ENCODE peak calls at places on chromosome 3, in six cellular contexts. T, Y, Q, P, W and H are unnamed samples.
A peak's percentile ranks its signal among the peaks of the same experiment; 100 is the strongest.

GRCh38 chr3:9110316-9110715 is 139.1 kb downstream of the SRGAP3 start:
- DNase-seq in T (no peak), Y (no peak), Q (no peak), P (no peak), W (no peak), H (no peak)

GRCh38 chr3:71247221-71247947 is 336.1 kb downstream of the FOXP1 start:
- DNase-seq in T (no peak), Y (no peak), Q (peak; percentile 25), P (peak; percentile 53), W (peak; percentile 49), H (no peak)

GRCh38 chr3:50272911-50273688 is 4.2 kb downstream of the SEMA3B start:
- DNase-seq in T (peak; percentile 93), Y (peak; percentile 78), Q (peak; percentile 82), P (peak; percentile 89), W (peak; percentile 77), H (peak; percentile 94)

GRCh38 chr3:149848238-149848637 is 35.2 kb downstream of the RNF13 start:
- DNase-seq in T (no peak), Y (no peak), Q (peak; percentile 33), P (no peak), W (no peak), H (no peak)

GRCh38 chr3:77038928-77039605 is 832 bp upstream of the ROBO2 start:
- DNase-seq in T (no peak), Y (no peak), Q (no peak), P (no peak), W (no peak), H (peak; percentile 48)

GRCh38 chr3:119580148-119580760 is 962 bp downstream of the ADPRH start:
- DNase-seq in T (no peak), Y (peak; percentile 16), Q (peak; percentile 71), P (no peak), W (peak; percentile 15), H (peak; percentile 77)

GRCh38 chr3:149593416-149594160 is 64.2 kb downstream of the WWTR1 start:
- DNase-seq in T (no peak), Y (no peak), Q (no peak), P (no peak), W (no peak), H (no peak)

GRCh38 chr3:134029734-134030381 is at the start of gene SLCO2A1:
- DNase-seq in T (peak; percentile 39), Y (peak; percentile 70), Q (peak; percentile 51), P (peak; percentile 38), W (peak; percentile 12), H (no peak)

GRCh38 chr3:66413151-66413751 is 87.6 kb downstream of the LRIG1 start:
- DNase-seq in T (peak; percentile 17), Y (no peak), Q (no peak), P (no peak), W (no peak), H (no peak)

GRCh38 chr3:86988235-86988634 is 2.7 kb downstream of the VGLL3 start:
- DNase-seq in T (no peak), Y (no peak), Q (no peak), P (no peak), W (no peak), H (no peak)

GRCh38 chr3:137770066-137770805 is 6.1 kb downstream of the SOX14 start:
- DNase-seq in T (no peak), Y (no peak), Q (no peak), P (no peak), W (no peak), H (no peak)

GRCh38 chr3:78868570-78868969 is 899.2 kb downstream of the ROBO1 start:
- DNase-seq in T (no peak), Y (no peak), Q (no peak), P (no peak), W (no peak), H (no peak)

GRCh38 chr3:65669163-65669875 is 369.4 kb downstream of the MAGI1 start:
- DNase-seq in T (no peak), Y (no peak), Q (no peak), P (peak; percentile 17), W (no peak), H (no peak)

GRCh38 chr3:14808502-14809266 is 10.1 kb upstream of the FGD5 start:
- DNase-seq in T (no peak), Y (no peak), Q (no peak), P (no peak), W (no peak), H (no peak)

GRCh38 chr3:32421991-32422859 is 30.6 kb downstream of the CMTM7 start:
- DNase-seq in T (peak; percentile 97), Y (peak; percentile 96), Q (peak; percentile 70), P (peak; percentile 98), W (peak; percentile 10), H (peak; percentile 82)

GRCh38 chr3:133570937-133571320 is 2.6 kb upstream of the CDV3 start:
- DNase-seq in T (no peak), Y (no peak), Q (no peak), P (no peak), W (no peak), H (no peak)

GRCh38 chr3:168116279-168116678 is 20.6 kb upstream of the GOLIM4 start:
- DNase-seq in T (peak; percentile 39), Y (no peak), Q (no peak), P (peak; percentile 26), W (no peak), H (no peak)

GRCh38 chr3:111590096-111590491 is 5.1 kb downstream of the ZBED2 start:
- DNase-seq in T (no peak), Y (no peak), Q (no peak), P (no peak), W (no peak), H (no peak)

GRCh38 chr3:53242155-53242554 is 13.7 kb downstream of the TKT start:
- DNase-seq in T (no peak), Y (no peak), Q (no peak), P (peak; percentile 79), W (no peak), H (no peak)

GRCh38 chr3:64272842-64273241 is 47.6 kb upstream of the PRICKLE2 start:
- DNase-seq in T (no peak), Y (no peak), Q (no peak), P (no peak), W (no peak), H (no peak)

GRCh38 chr3:178777718-178778411 is 241.6 kb downstream of the KCNMB2 start:
- DNase-seq in T (no peak), Y (no peak), Q (no peak), P (no peak), W (no peak), H (no peak)

GRCh38 chr3:16026753-16027152 is 147.7 kb upstream of the GALNT15 start:
- DNase-seq in T (no peak), Y (no peak), Q (no peak), P (no peak), W (no peak), H (no peak)

GRCh38 chr3:12193485-12194165 is 34.9 kb upstream of the TIMP4 start:
- DNase-seq in T (peak; percentile 44), Y (no peak), Q (peak; percentile 92), P (no peak), W (peak; percentile 77), H (no peak)

GRCh38 chr3:114336122-114336697 is 42.4 kb downstream of the TIGIT start:
- DNase-seq in T (no peak), Y (no peak), Q (no peak), P (no peak), W (no peak), H (no peak)

GRCh38 chr3:141367038-141367730 is 1.1 kb upstream of the ZBTB38 start:
- DNase-seq in T (no peak), Y (no peak), Q (no peak), P (no peak), W (no peak), H (no peak)

GRCh38 chr3:186057594-186057993 is 51.3 kb downstream of the ETV5 start:
- DNase-seq in T (no peak), Y (no peak), Q (peak; percentile 34), P (no peak), W (no peak), H (no peak)

GRCh38 chr3:106114220-106114619 is 245.4 kb upstream of the CBLB start:
- DNase-seq in T (no peak), Y (no peak), Q (no peak), P (no peak), W (no peak), H (no peak)

GRCh38 chr3:69392415-69392814 is 6.5 kb upstream of the FRMD4B start:
- DNase-seq in T (no peak), Y (no peak), Q (no peak), P (no peak), W (no peak), H (no peak)
- TF ChIP-seq POLR2A in T (no peak), Y (no peak), Q (no peak), P (no peak), W (no peak), H (no peak)

DNA sequence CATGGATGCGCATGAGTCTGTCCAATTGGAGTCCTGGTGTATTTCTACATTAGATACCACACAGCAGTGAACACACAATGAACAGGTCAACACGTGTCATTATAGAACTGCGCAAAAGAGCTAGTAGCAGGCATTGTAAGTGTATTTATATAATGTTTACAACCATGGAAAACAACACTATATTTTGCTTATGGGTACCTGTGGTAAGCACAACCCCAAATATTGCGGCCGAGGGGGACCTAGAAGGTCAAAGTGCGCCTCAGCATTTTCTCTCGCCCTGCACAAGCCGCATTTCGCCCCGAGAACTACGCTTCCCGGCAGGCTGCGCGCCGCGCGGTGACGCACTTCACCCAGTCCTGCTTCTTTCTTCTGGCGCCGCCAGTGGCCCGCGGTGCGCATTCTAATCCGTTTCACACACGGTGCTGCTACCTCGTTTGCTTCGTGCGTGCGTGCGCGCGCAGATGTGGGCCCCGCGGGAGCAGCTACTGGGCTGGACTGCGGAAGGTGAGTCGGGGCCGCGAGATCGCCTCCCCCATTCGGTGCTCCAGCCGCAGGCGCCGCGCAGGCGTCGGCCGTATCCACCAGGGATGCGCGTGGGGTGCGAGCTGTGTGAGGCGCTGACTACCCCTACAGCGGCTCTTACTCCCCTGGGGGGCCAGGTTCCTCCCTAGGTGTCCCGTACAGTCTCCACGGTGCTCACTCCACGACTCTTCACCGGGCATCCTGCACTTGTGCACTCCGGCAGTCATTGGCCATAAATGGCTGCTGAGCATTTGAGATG is at the start of gene ZNF589:
- DNase-seq in T (peak; percentile 97), Y (peak; percentile 94), Q (peak; percentile 94), P (peak; percentile 97), W (peak; percentile 90), H (peak; percentile 91)
- TF ChIP-seq POLR2A in T (no peak), Y (peak; percentile 85), Q (peak; percentile 73), P (peak; percentile 91), W (peak; percentile 90), H (peak; percentile 85)

DNA sequence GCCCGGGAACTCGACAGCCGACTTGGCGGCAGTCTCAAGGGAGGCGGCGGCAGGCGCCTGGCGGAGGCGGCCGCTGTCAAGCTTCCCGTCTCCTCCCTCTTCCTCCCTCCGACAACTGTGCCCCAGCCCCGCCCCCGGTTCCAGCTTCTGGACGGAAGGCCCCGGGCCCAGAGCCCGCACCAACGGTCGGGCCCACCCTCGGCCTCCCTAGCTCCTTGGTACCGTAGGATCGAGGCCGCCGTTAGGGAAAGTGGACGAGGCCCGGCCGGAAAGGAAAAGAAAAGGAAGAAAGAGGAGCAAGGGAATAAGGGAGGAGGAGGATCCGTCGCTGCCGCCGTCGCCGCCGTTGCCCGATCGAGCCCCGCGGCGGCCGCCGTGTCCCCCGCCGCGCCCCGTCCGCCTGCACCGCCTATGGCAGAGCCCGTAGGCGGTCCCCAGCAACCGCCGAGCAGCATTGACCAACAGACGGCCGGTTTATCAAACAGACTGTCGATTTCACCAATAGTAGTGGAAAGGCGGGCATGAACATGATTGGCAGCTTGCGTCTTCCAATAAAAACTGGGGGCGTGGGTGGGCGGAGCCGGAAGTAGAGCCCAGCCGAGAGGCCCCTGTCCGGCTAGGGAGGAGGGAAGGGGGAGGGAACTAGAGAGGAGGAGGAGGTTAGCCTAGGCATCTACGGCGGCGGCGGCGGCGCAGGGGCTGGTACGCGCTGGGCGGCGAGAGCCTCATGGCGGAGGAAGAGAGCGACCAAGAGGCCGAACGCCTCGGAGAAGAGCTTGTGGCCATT is at the start of the genes CGGBP1 and ZNF654:
- DNase-seq in T (peak; percentile 98), Y (peak; percentile 98), Q (peak; percentile 98), P (peak; percentile 98), W (peak; percentile 86), H (peak; percentile 99)
- TF ChIP-seq POLR2A in T (no peak), Y (peak; percentile 89), Q (peak; percentile 77), P (peak; percentile 87), W (peak; percentile 81), H (peak; percentile 82)

GRCh38 chr3:62475940-62476339 is 102.6 kb upstream of the FEZF2 start:
- DNase-seq in T (no peak), Y (no peak), Q (no peak), P (no peak), W (no peak), H (no peak)
- TF ChIP-seq POLR2A in T (no peak), Y (no peak), Q (no peak), P (no peak), W (no peak), H (no peak)